ENCODE peak calls at places on chromosomes 7 and 10, in nine cellular contexts. One of them, this sample, is unnamed.

GRCh38 chr10:74896788-74897527 is 70.6 kb downstream of the KAT6B start:
- DNase-seq in CD4-positive, alpha-beta T cell: no peak
- DNase-seq in CD8-positive, alpha-beta T cell: no peak
- DNase-seq in RWPE1: no peak
- DNase-seq in epithelial cell of esophagus: peak
- DNase-seq in AG09319: no peak
- DNase-seq in transverse colon: no peak
- DNase-seq in Calu3: no peak
- DNase-seq in HCT116: no peak
- DNase-seq in this sample: no peak

GRCh38 chr7:41085244-41085643 is 617.6 kb downstream of the INHBA start:
- DNase-seq in CD4-positive, alpha-beta T cell: no peak
- DNase-seq in CD8-positive, alpha-beta T cell: no peak
- DNase-seq in RWPE1: peak
- DNase-seq in epithelial cell of esophagus: peak
- DNase-seq in AG09319: no peak
- DNase-seq in transverse colon: no peak
- DNase-seq in Calu3: no peak
- DNase-seq in HCT116: no peak
- DNase-seq in this sample: no peak

GRCh38 chr10:86960003-86960862 is 1.8 kb downstream of the SNCG start:
- DNase-seq in CD4-positive, alpha-beta T cell: peak
- DNase-seq in CD8-positive, alpha-beta T cell: no peak
- DNase-seq in RWPE1: peak
- DNase-seq in epithelial cell of esophagus: peak
- DNase-seq in AG09319: no peak
- DNase-seq in transverse colon: peak
- DNase-seq in Calu3: peak
- DNase-seq in HCT116: peak
- DNase-seq in this sample: peak

GRCh38 chr10:78472542-78472890 is 438.9 kb downstream of the RPS24 start:
- DNase-seq in CD4-positive, alpha-beta T cell: no peak
- DNase-seq in CD8-positive, alpha-beta T cell: no peak
- DNase-seq in RWPE1: no peak
- DNase-seq in epithelial cell of esophagus: no peak
- DNase-seq in AG09319: no peak
- DNase-seq in transverse colon: no peak
- DNase-seq in Calu3: no peak
- DNase-seq in HCT116: no peak
- DNase-seq in this sample: peak

GRCh38 chr10:63711866-63712716 is 190.9 kb downstream of the REEP3 start:
- DNase-seq in CD4-positive, alpha-beta T cell: no peak
- DNase-seq in CD8-positive, alpha-beta T cell: no peak
- DNase-seq in RWPE1: peak
- DNase-seq in epithelial cell of esophagus: peak
- DNase-seq in AG09319: peak
- DNase-seq in transverse colon: peak
- DNase-seq in Calu3: peak
- DNase-seq in HCT116: peak
- DNase-seq in this sample: no peak

GRCh38 chr7:40780431-40780830 is 645.6 kb downstream of the SUGCT start:
- DNase-seq in CD4-positive, alpha-beta T cell: no peak
- DNase-seq in CD8-positive, alpha-beta T cell: no peak
- DNase-seq in RWPE1: no peak
- DNase-seq in epithelial cell of esophagus: no peak
- DNase-seq in AG09319: no peak
- DNase-seq in transverse colon: no peak
- DNase-seq in Calu3: no peak
- DNase-seq in HCT116: no peak
- DNase-seq in this sample: no peak

GRCh38 chr10:75106242-75106641 is 5.2 kb upstream of the SAMD8 start:
- DNase-seq in CD4-positive, alpha-beta T cell: no peak
- DNase-seq in CD8-positive, alpha-beta T cell: no peak
- DNase-seq in RWPE1: no peak
- DNase-seq in epithelial cell of esophagus: no peak
- DNase-seq in AG09319: no peak
- DNase-seq in transverse colon: no peak
- DNase-seq in Calu3: no peak
- DNase-seq in HCT116: no peak
- DNase-seq in this sample: no peak

GRCh38 chr7:120993575-120994191 is 5.2 kb downstream of the CPED1 start:
- DNase-seq in CD4-positive, alpha-beta T cell: no peak
- DNase-seq in CD8-positive, alpha-beta T cell: no peak
- DNase-seq in RWPE1: no peak
- DNase-seq in epithelial cell of esophagus: peak
- DNase-seq in AG09319: no peak
- DNase-seq in transverse colon: no peak
- DNase-seq in Calu3: no peak
- DNase-seq in HCT116: no peak
- DNase-seq in this sample: no peak

GRCh38 chr10:13776861-13777301 is 190.1 kb downstream of the PRPF18 start:
- DNase-seq in CD4-positive, alpha-beta T cell: no peak
- DNase-seq in CD8-positive, alpha-beta T cell: no peak
- DNase-seq in RWPE1: no peak
- DNase-seq in epithelial cell of esophagus: peak
- DNase-seq in AG09319: no peak
- DNase-seq in transverse colon: no peak
- DNase-seq in Calu3: no peak
- DNase-seq in HCT116: no peak
- DNase-seq in this sample: peak

GRCh38 chr7:22781230-22781711 is 41.4 kb downstream of the TOMM7 start:
- DNase-seq in CD4-positive, alpha-beta T cell: no peak
- DNase-seq in CD8-positive, alpha-beta T cell: no peak
- DNase-seq in RWPE1: peak
- DNase-seq in epithelial cell of esophagus: peak
- DNase-seq in AG09319: peak
- DNase-seq in transverse colon: no peak
- DNase-seq in Calu3: no peak
- DNase-seq in HCT116: no peak
- DNase-seq in this sample: no peak

GRCh38 chr7:13990319-13990983 is 985 bp upstream of the ETV1 start:
- DNase-seq in CD4-positive, alpha-beta T cell: no peak
- DNase-seq in CD8-positive, alpha-beta T cell: no peak
- DNase-seq in RWPE1: peak
- DNase-seq in epithelial cell of esophagus: peak
- DNase-seq in AG09319: no peak
- DNase-seq in transverse colon: peak
- DNase-seq in Calu3: peak
- DNase-seq in HCT116: no peak
- DNase-seq in this sample: peak

GRCh38 chr7:144384555-144385245 is 18.8 kb downstream of the NOBOX start:
- DNase-seq in CD4-positive, alpha-beta T cell: no peak
- DNase-seq in CD8-positive, alpha-beta T cell: no peak
- DNase-seq in RWPE1: peak
- DNase-seq in epithelial cell of esophagus: peak
- DNase-seq in AG09319: no peak
- DNase-seq in transverse colon: peak
- DNase-seq in Calu3: peak
- DNase-seq in HCT116: peak
- DNase-seq in this sample: no peak

GRCh38 chr7:158741294-158741666 is 36.7 kb upstream of the NCAPG2 start:
- DNase-seq in CD4-positive, alpha-beta T cell: no peak
- DNase-seq in CD8-positive, alpha-beta T cell: no peak
- DNase-seq in RWPE1: no peak
- DNase-seq in epithelial cell of esophagus: no peak
- DNase-seq in AG09319: no peak
- DNase-seq in transverse colon: no peak
- DNase-seq in Calu3: no peak
- DNase-seq in HCT116: no peak
- DNase-seq in this sample: no peak
- TF ChIP-seq CTCF in CD4-positive, alpha-beta T cell: no peak
- TF ChIP-seq CTCF in CD8-positive, alpha-beta T cell: no peak
- TF ChIP-seq CTCF in RWPE1: no peak
- TF ChIP-seq CTCF in epithelial cell of esophagus: no peak
- TF ChIP-seq CTCF in AG09319: no peak
- TF ChIP-seq CTCF in transverse colon: no peak
- TF ChIP-seq CTCF in Calu3: no peak
- TF ChIP-seq CTCF in HCT116: no peak
- TF ChIP-seq CTCF in this sample: no peak

GRCh38 chr7:28145931-28146330 is 34.7 kb downstream of the JAZF1 start:
- DNase-seq in CD4-positive, alpha-beta T cell: no peak
- DNase-seq in CD8-positive, alpha-beta T cell: no peak
- DNase-seq in RWPE1: no peak
- DNase-seq in epithelial cell of esophagus: no peak
- DNase-seq in AG09319: no peak
- DNase-seq in transverse colon: no peak
- DNase-seq in Calu3: no peak
- DNase-seq in HCT116: no peak
- DNase-seq in this sample: no peak

GRCh38 chr7:28145090-28145626 is 35.4 kb downstream of the JAZF1 start:
- DNase-seq in CD4-positive, alpha-beta T cell: no peak
- DNase-seq in CD8-positive, alpha-beta T cell: no peak
- DNase-seq in RWPE1: no peak
- DNase-seq in epithelial cell of esophagus: no peak
- DNase-seq in AG09319: no peak
- DNase-seq in transverse colon: no peak
- DNase-seq in Calu3: no peak
- DNase-seq in HCT116: no peak
- DNase-seq in this sample: no peak

GRCh38 chr7:28144266-28144665 is 36.3 kb downstream of the JAZF1 start:
- DNase-seq in CD4-positive, alpha-beta T cell: no peak
- DNase-seq in CD8-positive, alpha-beta T cell: no peak
- DNase-seq in RWPE1: no peak
- DNase-seq in epithelial cell of esophagus: no peak
- DNase-seq in AG09319: no peak
- DNase-seq in transverse colon: no peak
- DNase-seq in Calu3: peak
- DNase-seq in HCT116: no peak
- DNase-seq in this sample: no peak

GRCh38 chr7:28140964-28141363 is 39.6 kb downstream of the JAZF1 start:
- DNase-seq in CD4-positive, alpha-beta T cell: no peak
- DNase-seq in CD8-positive, alpha-beta T cell: no peak
- DNase-seq in RWPE1: no peak
- DNase-seq in epithelial cell of esophagus: no peak
- DNase-seq in AG09319: no peak
- DNase-seq in transverse colon: no peak
- DNase-seq in Calu3: no peak
- DNase-seq in HCT116: no peak
- DNase-seq in this sample: no peak

GRCh38 chr7:28142650-28143049 is 37.9 kb downstream of the JAZF1 start:
- DNase-seq in CD4-positive, alpha-beta T cell: no peak
- DNase-seq in CD8-positive, alpha-beta T cell: no peak
- DNase-seq in RWPE1: no peak
- DNase-seq in epithelial cell of esophagus: no peak
- DNase-seq in AG09319: no peak
- DNase-seq in transverse colon: no peak
- DNase-seq in Calu3: no peak
- DNase-seq in HCT116: no peak
- DNase-seq in this sample: no peak
- TF ChIP-seq CTCF in CD4-positive, alpha-beta T cell: no peak
- TF ChIP-seq CTCF in CD8-positive, alpha-beta T cell: no peak
- TF ChIP-seq CTCF in RWPE1: no peak
- TF ChIP-seq CTCF in epithelial cell of esophagus: no peak
- TF ChIP-seq CTCF in AG09319: no peak
- TF ChIP-seq CTCF in transverse colon: no peak
- TF ChIP-seq CTCF in Calu3: no peak
- TF ChIP-seq CTCF in HCT116: no peak
- TF ChIP-seq CTCF in this sample: peak

DNA sequence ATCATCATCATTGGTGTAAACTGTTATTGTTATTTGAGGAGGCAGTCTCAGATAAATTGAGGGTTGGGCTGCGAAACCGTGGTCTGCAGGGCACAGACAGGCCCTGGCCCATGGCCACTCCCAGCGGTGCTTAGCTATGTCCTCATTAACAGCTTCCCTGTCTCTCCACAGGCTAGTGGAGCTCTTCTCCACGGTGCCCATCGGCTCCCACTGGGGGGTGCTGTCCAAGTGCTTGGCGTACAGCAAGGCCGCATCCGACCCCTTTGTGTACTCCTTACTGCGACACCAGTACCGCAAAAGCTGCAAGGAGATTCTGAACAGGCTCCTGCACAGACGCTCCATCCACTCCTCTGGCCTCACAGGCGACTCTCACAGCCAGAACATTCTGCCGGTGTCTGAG is 21.6 kb downstream of the GPR26 start:
- DNase-seq in CD4-positive, alpha-beta T cell: no peak
- DNase-seq in CD8-positive, alpha-beta T cell: no peak
- DNase-seq in RWPE1: no peak
- DNase-seq in epithelial cell of esophagus: no peak
- DNase-seq in AG09319: no peak
- DNase-seq in transverse colon: no peak
- DNase-seq in Calu3: no peak
- DNase-seq in HCT116: no peak
- DNase-seq in this sample: no peak
- TF ChIP-seq CTCF in CD4-positive, alpha-beta T cell: no peak
- TF ChIP-seq CTCF in CD8-positive, alpha-beta T cell: no peak
- TF ChIP-seq CTCF in RWPE1: no peak
- TF ChIP-seq CTCF in epithelial cell of esophagus: no peak
- TF ChIP-seq CTCF in AG09319: peak
- TF ChIP-seq CTCF in transverse colon: no peak
- TF ChIP-seq CTCF in Calu3: no peak
- TF ChIP-seq CTCF in HCT116: peak
- TF ChIP-seq CTCF in this sample: no peak

GRCh38 chr7:5574770-5575269 is 151.2 kb upstream of the TNRC18 start:
- DNase-seq in CD4-positive, alpha-beta T cell: no peak
- DNase-seq in CD8-positive, alpha-beta T cell: no peak
- DNase-seq in RWPE1: no peak
- DNase-seq in epithelial cell of esophagus: no peak
- DNase-seq in AG09319: no peak
- DNase-seq in transverse colon: no peak
- DNase-seq in Calu3: no peak
- DNase-seq in HCT116: no peak
- DNase-seq in this sample: no peak

GRCh38 chr7:5584091-5584490 is 160.5 kb upstream of the TNRC18 start:
- DNase-seq in CD4-positive, alpha-beta T cell: no peak
- DNase-seq in CD8-positive, alpha-beta T cell: no peak
- DNase-seq in RWPE1: no peak
- DNase-seq in epithelial cell of esophagus: no peak
- DNase-seq in AG09319: no peak
- DNase-seq in transverse colon: no peak
- DNase-seq in Calu3: no peak
- DNase-seq in HCT116: no peak
- DNase-seq in this sample: no peak

GRCh38 chr7:5582532-5582935 is 158.9 kb upstream of the TNRC18 start:
- DNase-seq in CD4-positive, alpha-beta T cell: no peak
- DNase-seq in CD8-positive, alpha-beta T cell: no peak
- DNase-seq in RWPE1: no peak
- DNase-seq in epithelial cell of esophagus: no peak
- DNase-seq in AG09319: no peak
- DNase-seq in transverse colon: no peak
- DNase-seq in Calu3: no peak
- DNase-seq in HCT116: no peak
- DNase-seq in this sample: no peak

DNA sequence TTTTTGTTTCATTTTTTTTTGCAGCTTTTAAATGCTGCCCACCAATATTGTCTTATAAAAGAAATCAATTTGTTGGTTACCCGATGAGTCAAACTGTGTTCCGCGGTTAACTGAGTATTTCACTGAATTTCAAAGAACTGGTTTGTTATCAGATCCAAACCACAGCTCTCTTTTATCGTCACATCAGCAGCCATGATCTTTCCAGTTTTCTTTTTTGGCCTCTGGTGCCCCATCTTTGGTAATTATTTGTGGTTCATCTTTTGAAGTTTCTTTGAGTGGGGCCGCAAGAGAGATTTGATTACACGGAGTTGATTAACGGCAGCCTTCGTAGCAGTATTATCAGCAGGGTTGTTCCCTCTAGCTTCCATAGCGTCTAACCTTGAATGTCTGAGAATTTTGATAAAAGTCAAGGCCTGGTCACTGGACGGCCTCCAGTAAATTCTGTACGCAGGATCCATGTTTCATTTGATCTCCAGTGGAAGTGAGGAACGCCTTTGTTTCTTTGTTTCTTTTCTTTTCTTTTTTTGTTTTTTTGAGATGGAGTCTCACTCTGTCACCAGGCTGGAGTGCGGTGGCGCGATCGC is 154.9 kb upstream of the TNRC18 start:
- DNase-seq in CD4-positive, alpha-beta T cell: no peak
- DNase-seq in CD8-positive, alpha-beta T cell: no peak
- DNase-seq in RWPE1: no peak
- DNase-seq in epithelial cell of esophagus: no peak
- DNase-seq in AG09319: no peak
- DNase-seq in transverse colon: no peak
- DNase-seq in Calu3: no peak
- DNase-seq in HCT116: no peak
- DNase-seq in this sample: no peak
- TF ChIP-seq CTCF in CD4-positive, alpha-beta T cell: no peak
- TF ChIP-seq CTCF in CD8-positive, alpha-beta T cell: no peak
- TF ChIP-seq CTCF in RWPE1: no peak
- TF ChIP-seq CTCF in epithelial cell of esophagus: no peak
- TF ChIP-seq CTCF in AG09319: no peak
- TF ChIP-seq CTCF in transverse colon: no peak
- TF ChIP-seq CTCF in Calu3: no peak
- TF ChIP-seq CTCF in HCT116: no peak
- TF ChIP-seq CTCF in this sample: no peak

This sample was measured in GM10248.